ENCODE peak calls at places on chromosomes 3 and 15, in seven cellular contexts. One of them, this sample, is unnamed. For H3K4me1, the result is how much of the 10 kb centered on the place peaks cover.

GRCh38 chr3:130834476-130834875 is 59.4 kb upstream of the ATP2C1 start:
- DNase-seq in OCI-LY7: no peak
- DNase-seq in heart left ventricle: no peak
- DNase-seq in thyroid gland: no peak
- DNase-seq in Caco-2: no peak
- DNase-seq in transverse colon: no peak
- DNase-seq in tibial artery: no peak
- DNase-seq in this sample: peak

GRCh38 chr15:69193948-69194827 is 33.8 kb downstream of the GLCE start:
- DNase-seq in OCI-LY7: no peak
- DNase-seq in heart left ventricle: no peak
- DNase-seq in thyroid gland: no peak
- DNase-seq in Caco-2: no peak
- DNase-seq in transverse colon: no peak
- DNase-seq in tibial artery: no peak
- DNase-seq in this sample: peak

GRCh38 chr3:138263104-138263503 is 66.5 kb downstream of the NME9 start:
- DNase-seq in OCI-LY7: no peak
- DNase-seq in heart left ventricle: no peak
- DNase-seq in thyroid gland: no peak
- DNase-seq in Caco-2: no peak
- DNase-seq in transverse colon: no peak
- DNase-seq in tibial artery: no peak
- DNase-seq in this sample: peak

GRCh38 chr15:37926136-37926535 is 8.3 kb upstream of the TMCO5A start:
- DNase-seq in OCI-LY7: no peak
- DNase-seq in heart left ventricle: no peak
- DNase-seq in thyroid gland: no peak
- DNase-seq in Caco-2: no peak
- DNase-seq in transverse colon: no peak
- DNase-seq in tibial artery: no peak
- DNase-seq in this sample: no peak

GRCh38 chr3:84959470-84960380 is 936 bp downstream of the CADM2 start:
- DNase-seq in OCI-LY7: no peak
- DNase-seq in heart left ventricle: no peak
- DNase-seq in thyroid gland: peak
- DNase-seq in Caco-2: no peak
- DNase-seq in transverse colon: no peak
- DNase-seq in tibial artery: no peak
- DNase-seq in this sample: no peak

GRCh38 chr15:93246266-93247242 is 157.5 kb upstream of the RGMA start:
- DNase-seq in OCI-LY7: no peak
- DNase-seq in heart left ventricle: no peak
- DNase-seq in thyroid gland: no peak
- DNase-seq in Caco-2: no peak
- DNase-seq in transverse colon: no peak
- DNase-seq in tibial artery: no peak
- DNase-seq in this sample: no peak

GRCh38 chr3:29694331-29694730 is 413.5 kb downstream of the RBMS3 start:
- DNase-seq in OCI-LY7: no peak
- DNase-seq in heart left ventricle: no peak
- DNase-seq in thyroid gland: no peak
- DNase-seq in Caco-2: no peak
- DNase-seq in transverse colon: no peak
- DNase-seq in tibial artery: no peak
- DNase-seq in this sample: no peak

GRCh38 chr3:23648326-23648964 is 157.3 kb upstream of the UBE2E1 start:
- DNase-seq in OCI-LY7: no peak
- DNase-seq in heart left ventricle: no peak
- DNase-seq in thyroid gland: no peak
- DNase-seq in Caco-2: no peak
- DNase-seq in transverse colon: no peak
- DNase-seq in tibial artery: no peak
- DNase-seq in this sample: no peak

GRCh38 chr3:161275919-161276318 is 54.8 kb downstream of the NMD3 start:
- DNase-seq in OCI-LY7: no peak
- DNase-seq in heart left ventricle: no peak
- DNase-seq in thyroid gland: no peak
- DNase-seq in Caco-2: peak
- DNase-seq in transverse colon: peak
- DNase-seq in tibial artery: no peak
- DNase-seq in this sample: no peak

GRCh38 chr3:173983353-173983752 is 585.8 kb downstream of the NLGN1 start:
- DNase-seq in OCI-LY7: no peak
- DNase-seq in heart left ventricle: no peak
- DNase-seq in thyroid gland: no peak
- DNase-seq in Caco-2: no peak
- DNase-seq in transverse colon: no peak
- DNase-seq in tibial artery: no peak
- DNase-seq in this sample: no peak

GRCh38 chr3:39438880-39439279 is 28.6 kb upstream of the MOBP start:
- DNase-seq in OCI-LY7: no peak
- DNase-seq in heart left ventricle: no peak
- DNase-seq in thyroid gland: no peak
- DNase-seq in Caco-2: no peak
- DNase-seq in transverse colon: no peak
- DNase-seq in tibial artery: no peak
- DNase-seq in this sample: no peak

GRCh38 chr15:43769584-43770228 is 7.1 kb downstream of the ELL3 start:
- DNase-seq in OCI-LY7: peak
- DNase-seq in heart left ventricle: no peak
- DNase-seq in thyroid gland: peak
- DNase-seq in Caco-2: peak
- DNase-seq in transverse colon: peak
- DNase-seq in tibial artery: peak
- DNase-seq in this sample: peak

GRCh38 chr3:148932976-148933375 is 58.4 kb upstream of the GYG1 start:
- DNase-seq in OCI-LY7: no peak
- DNase-seq in heart left ventricle: no peak
- DNase-seq in thyroid gland: no peak
- DNase-seq in Caco-2: no peak
- DNase-seq in transverse colon: no peak
- DNase-seq in tibial artery: no peak
- DNase-seq in this sample: no peak

GRCh38 chr15:96703794-96704550 is 373.5 kb downstream of the NR2F2 start:
- DNase-seq in OCI-LY7: no peak
- DNase-seq in heart left ventricle: no peak
- DNase-seq in thyroid gland: no peak
- DNase-seq in Caco-2: no peak
- DNase-seq in transverse colon: no peak
- DNase-seq in tibial artery: no peak
- DNase-seq in this sample: no peak

GRCh38 chr3:113232367-113232766 is 21.0 kb downstream of the BOC start:
- DNase-seq in OCI-LY7: no peak
- DNase-seq in heart left ventricle: no peak
- DNase-seq in thyroid gland: no peak
- DNase-seq in Caco-2: no peak
- DNase-seq in transverse colon: no peak
- DNase-seq in tibial artery: no peak
- DNase-seq in this sample: no peak

GRCh38 chr15:58398053-58398452 is 33.7 kb upstream of the LIPC start:
- DNase-seq in OCI-LY7: no peak
- DNase-seq in heart left ventricle: no peak
- DNase-seq in thyroid gland: no peak
- DNase-seq in Caco-2: no peak
- DNase-seq in transverse colon: no peak
- DNase-seq in tibial artery: no peak
- DNase-seq in this sample: no peak

GRCh38 chr3:45896956-45897355 is 10.6 kb downstream of the CCR9 start:
- DNase-seq in OCI-LY7: no peak
- DNase-seq in heart left ventricle: no peak
- DNase-seq in thyroid gland: no peak
- DNase-seq in Caco-2: no peak
- DNase-seq in transverse colon: no peak
- DNase-seq in tibial artery: no peak
- DNase-seq in this sample: peak

GRCh38 chr15:88627463-88627862 is 6.3 kb downstream of the AEN start:
- DNase-seq in OCI-LY7: peak
- DNase-seq in heart left ventricle: no peak
- DNase-seq in thyroid gland: no peak
- DNase-seq in Caco-2: no peak
- DNase-seq in transverse colon: peak
- DNase-seq in tibial artery: peak
- DNase-seq in this sample: no peak

GRCh38 chr3:121895121-121895520 is 920 bp downstream of the SLC15A2 start:
- DNase-seq in OCI-LY7: no peak
- DNase-seq in heart left ventricle: no peak
- DNase-seq in thyroid gland: no peak
- DNase-seq in Caco-2: no peak
- DNase-seq in transverse colon: no peak
- DNase-seq in tibial artery: no peak
- DNase-seq in this sample: no peak

GRCh38 chr3:123154346-123154985 is 47.3 kb upstream of the SEC22A start:
- DNase-seq in OCI-LY7: no peak
- DNase-seq in heart left ventricle: no peak
- DNase-seq in thyroid gland: no peak
- DNase-seq in Caco-2: no peak
- DNase-seq in transverse colon: no peak
- DNase-seq in tibial artery: peak
- DNase-seq in this sample: no peak

DNA sequence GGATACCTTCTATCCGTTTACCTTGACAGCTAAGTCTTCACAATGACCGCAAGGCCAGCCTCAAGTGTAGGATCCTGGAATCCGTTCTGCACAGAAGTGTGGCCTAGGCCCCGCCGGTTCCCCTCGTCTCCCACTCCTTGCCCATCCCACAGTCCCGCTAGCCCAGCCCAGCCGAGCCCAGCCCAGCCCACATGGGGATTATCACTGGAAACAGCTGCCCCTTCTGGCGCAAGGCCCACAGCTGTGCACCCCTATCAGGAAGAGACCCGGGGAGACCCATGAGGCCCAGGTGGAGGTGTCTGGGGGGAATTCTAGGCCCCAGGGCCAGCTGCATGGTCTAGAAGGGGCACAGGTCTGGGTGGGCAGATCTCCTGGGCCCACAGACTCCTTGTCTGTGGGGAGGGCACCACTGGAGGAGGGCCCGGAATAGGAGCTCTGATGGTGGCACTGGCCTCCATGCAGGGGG is 27.9 kb upstream of the KLF13 start:
- DNase-seq in OCI-LY7: no peak
- DNase-seq in heart left ventricle: no peak
- DNase-seq in thyroid gland: no peak
- DNase-seq in Caco-2: no peak
- DNase-seq in transverse colon: no peak
- DNase-seq in tibial artery: no peak
- DNase-seq in this sample: no peak
- H3K4me1 ChIP-seq in OCI-LY7: half or more
- H3K4me1 ChIP-seq in heart left ventricle: under half
- H3K4me1 ChIP-seq in thyroid gland: under half
- H3K4me1 ChIP-seq in Caco-2: under half
- H3K4me1 ChIP-seq in transverse colon: under half
- H3K4me1 ChIP-seq in tibial artery: under half
- H3K4me1 ChIP-seq in this sample: under half

DNA sequence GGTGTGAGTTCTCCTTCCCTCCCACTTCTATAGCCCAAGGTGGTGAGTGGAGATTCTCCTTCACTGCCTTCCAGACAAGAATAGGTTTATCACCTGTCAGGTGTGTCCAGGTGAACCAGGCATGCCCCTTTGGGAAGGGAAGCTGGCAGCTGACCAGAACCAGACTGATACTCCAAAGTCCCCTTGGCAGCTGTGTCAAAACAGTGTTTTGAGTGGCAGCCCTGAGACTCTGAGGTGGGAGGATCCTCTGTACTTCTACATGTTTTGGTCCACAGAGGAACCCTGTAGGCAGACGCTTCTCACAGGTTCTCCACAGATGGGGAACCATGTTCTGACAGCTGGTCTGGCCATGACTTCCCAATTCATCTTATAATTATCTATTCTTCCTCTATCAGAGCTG is 30.1 kb downstream of the ISL2 start:
- DNase-seq in OCI-LY7: no peak
- DNase-seq in heart left ventricle: no peak
- DNase-seq in thyroid gland: peak
- DNase-seq in Caco-2: no peak
- DNase-seq in transverse colon: peak
- DNase-seq in tibial artery: no peak
- DNase-seq in this sample: no peak
- H3K4me1 ChIP-seq in OCI-LY7: under half
- H3K4me1 ChIP-seq in heart left ventricle: under half
- H3K4me1 ChIP-seq in thyroid gland: under half
- H3K4me1 ChIP-seq in Caco-2: under half
- H3K4me1 ChIP-seq in transverse colon: under half
- H3K4me1 ChIP-seq in tibial artery: under half
- H3K4me1 ChIP-seq in this sample: under half

DNA sequence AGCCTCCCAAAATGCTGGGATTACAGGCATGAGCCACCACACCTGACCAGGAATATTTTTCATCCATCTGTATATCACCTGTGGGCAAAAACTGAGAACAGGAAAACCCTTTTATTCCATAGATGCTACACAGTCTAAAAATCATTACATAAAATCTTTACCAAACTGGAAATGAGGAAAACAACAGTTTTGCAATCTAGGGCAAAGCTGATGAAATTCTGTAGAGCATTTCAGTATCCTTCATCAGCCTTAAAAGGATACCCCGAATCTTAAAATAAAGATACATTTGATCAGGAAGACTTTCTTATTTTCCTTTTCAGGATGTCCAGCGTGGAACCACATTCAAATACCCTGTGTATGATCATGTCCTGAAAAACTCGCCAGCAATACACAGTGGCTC is 7.1 kb downstream of the SIAH2 start:
- DNase-seq in OCI-LY7: no peak
- DNase-seq in heart left ventricle: no peak
- DNase-seq in thyroid gland: no peak
- DNase-seq in Caco-2: no peak
- DNase-seq in transverse colon: no peak
- DNase-seq in tibial artery: no peak
- DNase-seq in this sample: peak
- H3K4me1 ChIP-seq in OCI-LY7: under half
- H3K4me1 ChIP-seq in heart left ventricle: under half
- H3K4me1 ChIP-seq in thyroid gland: under half
- H3K4me1 ChIP-seq in Caco-2: under half
- H3K4me1 ChIP-seq in transverse colon: half or more
- H3K4me1 ChIP-seq in tibial artery: under half
- H3K4me1 ChIP-seq in this sample: under half

DNA sequence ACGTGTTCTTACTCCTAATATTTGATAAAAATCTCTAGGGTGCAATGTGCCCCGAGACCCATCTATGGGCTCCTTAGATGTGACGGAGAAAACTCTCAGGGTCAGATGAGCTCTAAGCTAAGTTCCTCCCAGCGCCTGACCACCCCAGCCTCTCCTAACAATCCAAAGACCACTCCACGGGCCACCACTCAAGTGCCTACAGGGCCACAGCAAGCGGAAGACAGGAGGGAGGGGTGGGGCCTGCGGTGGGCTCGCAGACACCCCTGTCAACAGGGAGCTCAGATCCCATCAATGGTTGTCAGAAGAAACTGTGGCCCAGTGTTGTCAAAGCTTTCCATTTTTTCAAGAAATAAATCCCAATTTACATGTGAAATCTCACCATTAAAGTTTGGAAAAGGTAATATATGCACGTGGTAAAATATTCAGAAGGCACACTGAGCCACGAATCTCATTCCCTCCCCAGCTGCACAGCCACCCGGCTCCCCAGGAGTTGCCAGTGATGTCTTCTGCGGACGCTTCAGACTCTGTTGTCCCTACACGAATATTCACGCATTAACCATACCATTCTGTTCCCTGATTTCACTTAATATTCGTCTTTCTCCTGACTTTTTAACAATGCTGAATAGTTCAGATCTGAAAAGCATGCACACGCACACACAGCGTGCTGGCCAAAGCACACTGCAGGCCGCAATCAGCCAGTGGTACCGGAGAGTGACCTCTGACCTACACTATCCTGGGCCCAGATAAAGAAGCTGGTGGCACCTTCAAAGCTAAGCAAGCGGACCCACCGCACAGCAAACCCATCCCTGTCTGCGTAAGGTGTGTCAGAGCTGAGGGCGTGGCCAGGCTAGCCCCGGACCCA is 19.1 kb downstream of the TNK2 start:
- DNase-seq in OCI-LY7: no peak
- DNase-seq in heart left ventricle: peak
- DNase-seq in thyroid gland: no peak
- DNase-seq in Caco-2: no peak
- DNase-seq in transverse colon: no peak
- DNase-seq in tibial artery: no peak
- DNase-seq in this sample: no peak
- H3K4me1 ChIP-seq in OCI-LY7: under half
- H3K4me1 ChIP-seq in heart left ventricle: under half
- H3K4me1 ChIP-seq in thyroid gland: under half
- H3K4me1 ChIP-seq in Caco-2: under half
- H3K4me1 ChIP-seq in transverse colon: under half
- H3K4me1 ChIP-seq in tibial artery: under half
- H3K4me1 ChIP-seq in this sample: half or more